ENCODE peak calls at places on chromosomes 13 and 19, in six cellular contexts. E, W, U, O, G and T are unnamed samples.

GRCh38 chr19:3184847-3185481 is 766 bp upstream of the NCLN start:
- DNase-seq in E (no peak), O (no peak), U (peak; percentile 33), G (peak; percentile 55), W (peak; percentile 68), T (no peak)

GRCh38 chr19:46859637-46860124 is 1.1 kb upstream of the ARHGAP35 start:
- DNase-seq in E (no peak), U (no peak), G (no peak), W (peak; percentile 36), O (peak; percentile 91), T (no peak)

GRCh38 chr13:45607931-45608330 is 7.6 kb downstream of the ERICH6B start:
- DNase-seq in G (no peak), W (no peak), U (no peak), O (peak; percentile 13), E (no peak), T (no peak)

GRCh38 chr13:50731400-50731799 is 112.1 kb downstream of the DLEU7 start:
- DNase-seq in U (no peak), G (peak; percentile 11), E (no peak), O (peak; percentile 66), W (peak; percentile 67), T (peak; percentile 60)

GRCh38 chr13:112532837-112533745 is 54.9 kb downstream of the TUBGCP3 start:
- DNase-seq in W (no peak), G (no peak), U (no peak), E (no peak), O (no peak), T (no peak)

GRCh38 chr13:20127563-20128458 is 33.0 kb downstream of the GJA3 start:
- DNase-seq in E (peak; percentile 59), G (peak; percentile 76), U (no peak), O (peak; percentile 52), W (peak; percentile 74), T (no peak)

GRCh38 chr19:13044160-13044853 is 49.0 kb downstream of the NFIX start:
- DNase-seq in E (peak; percentile 66), G (no peak), U (no peak), O (peak; percentile 50), W (no peak), T (peak; percentile 65)

GRCh38 chr19:37594982-37595382 is 306 bp downstream of the ZNF540 start:
- DNase-seq in W (peak; percentile 61), U (no peak), O (no peak), G (peak; percentile 68), E (peak; percentile 45), T (no peak)

GRCh38 chr19:6849876-6850275 is 37.5 kb upstream of the ADGRE1 start:
- DNase-seq in U (no peak), E (no peak), W (no peak), G (no peak), O (no peak), T (no peak)

GRCh38 chr13:65540064-65540635 is 1690.0 kb downstream of the PCDH9 start:
- DNase-seq in W (peak; percentile 45), E (no peak), U (no peak), G (no peak), O (peak; percentile 39), T (peak; percentile 22)

GRCh38 chr19:5075603-5076002 is 106.7 kb downstream of the KDM4B start:
- DNase-seq in U (no peak), E (no peak), G (no peak), O (no peak), W (no peak), T (no peak)

GRCh38 chr13:101941095-101941777 is 460.6 kb downstream of the FGF14 start:
- DNase-seq in E (no peak), O (peak; percentile 7), U (no peak), W (peak; percentile 23), G (peak; percentile 21), T (no peak)